ENCODE peak calls at places on chromosomes 6 and 20, in four cellular contexts. Y is GM13977, B is cardiac muscle cell, N is WTC11. Z is an unnamed sample.

GRCh38 chr6:20704325-20704724 is 170.1 kb downstream of the CDKAL1 start:
- DNase-seq in Y (no peak), B (no peak), N (no peak), Z (no peak)

GRCh38 chr6:36221674-36222073 is 25.1 kb downstream of the BRPF3 start:
- DNase-seq in Y (no peak), B (no peak), N (no peak), Z (no peak)

GRCh38 chr6:136403166-136403980 is 113.7 kb upstream of the BCLAF1 start:
- DNase-seq in Y (no peak), B (no peak), N (no peak), Z (no peak)

GRCh38 chr6:169575365-169575764 is 126.5 kb downstream of the WDR27 start:
- DNase-seq in Y (no peak), B (no peak), N (no peak), Z (no peak)

GRCh38 chr6:137883400-137883888 is 16.4 kb downstream of the TNFAIP3 start:
- DNase-seq in Y (no peak), B (no peak), N (no peak), Z (no peak)

GRCh38 chr6:125711013-125711675 is 38.3 kb upstream of the HEY2 start:
- DNase-seq in Y (no peak), B (no peak), N (no peak), Z (no peak)

GRCh38 chr6:120826253-120826652 is 508.0 kb downstream of the TBC1D32 start:
- DNase-seq in Y (no peak), B (peak), N (peak), Z (peak)

GRCh38 chr6:63636516-63636968 is 940 bp downstream of the PHF3 start:
- DNase-seq in Y (peak), B (peak), N (peak), Z (peak)

GRCh38 chr6:90169328-90169886 is 127.2 kb downstream of the BACH2 start:
- DNase-seq in Y (no peak), B (peak), N (no peak), Z (no peak)

GRCh38 chr6:123962508-123962907 is 158.8 kb downstream of the NKAIN2 start:
- DNase-seq in Y (no peak), B (peak), N (no peak), Z (no peak)

GRCh38 chr6:8005136-8005535 is 59.1 kb downstream of the BLOC1S5 start:
- DNase-seq in Y (no peak), B (no peak), N (no peak), Z (no peak)

GRCh38 chr6:3305831-3306230 is 47.1 kb downstream of the PSMG4 start:
- DNase-seq in Y (no peak), B (no peak), N (no peak), Z (no peak)

GRCh38 chr6:3892613-3893012 is 43.4 kb downstream of the FAM50B start:
- DNase-seq in Y (no peak), B (no peak), N (no peak), Z (no peak)

GRCh38 chr6:26269406-26270120 is 95.4 kb upstream of the BTN3A2 start:
- DNase-seq in Y (no peak), B (no peak), N (no peak), Z (no peak)

GRCh38 chr20:37389241-37389747 is 43.4 kb downstream of the SRC start:
- DNase-seq in Y (no peak), B (no peak), N (no peak), Z (no peak)

GRCh38 chr6:113281014-113281810 is 575.9 kb upstream of the MARCKS start:
- DNase-seq in Y (no peak), B (no peak), N (no peak), Z (no peak)

GRCh38 chr20:39800548-39800947 is 838.4 kb downstream of the DHX35 start:
- DNase-seq in Y (peak), B (no peak), N (no peak), Z (no peak)

GRCh38 chr6:88730602-88731001 is 232.8 kb downstream of the RNGTT start:
- DNase-seq in Y (no peak), B (no peak), N (peak), Z (no peak)

GRCh38 chr6:92377137-92377536 is 1042.2 kb downstream of the EPHA7 start:
- DNase-seq in Y (no peak), B (no peak), N (no peak), Z (no peak)

GRCh38 chr6:43467752-43468151 is 9.6 kb upstream of the TJAP1 start:
- DNase-seq in Y (no peak), B (no peak), N (no peak), Z (no peak)

GRCh38 chr6:135985471-135985870 is 134.0 kb downstream of the PDE7B start:
- DNase-seq in Y (no peak), B (no peak), N (no peak), Z (no peak)

GRCh38 chr20:22526512-22527012 is 57.8 kb downstream of the FOXA2 start:
- DNase-seq in Y (no peak), B (no peak), N (no peak), Z (no peak)

GRCh38 chr20:44603327-44603726 is 20.9 kb downstream of the PKIG start:
- DNase-seq in Y (no peak), B (no peak), N (peak), Z (no peak)

GRCh38 chr20:62724692-62725595 is 16.3 kb downstream of the NTSR1 start:
- DNase-seq in Y (no peak), B (no peak), N (no peak), Z (no peak)

GRCh38 chr6:144739873-144740272 is 454.7 kb downstream of the UTRN start:
- DNase-seq in Y (no peak), B (no peak), N (no peak), Z (no peak)

GRCh38 chr6:165823609-165824326 is 160.7 kb upstream of the PDE10A start:
- DNase-seq in Y (no peak), B (no peak), N (no peak), Z (no peak)

GRCh38 chr6:117206951-117207687 is 58.2 kb upstream of the VGLL2 start:
- DNase-seq in Y (no peak), B (peak), N (peak), Z (no peak)

GRCh38 chr20:59832406-59833156 is 100.9 kb downstream of the SYCP2 start:
- DNase-seq in Y (no peak), B (no peak), N (no peak), Z (no peak)

GRCh38 chr6:122307577-122307976 is 91.9 kb upstream of the HSF2 start:
- DNase-seq in Y (no peak), B (no peak), N (no peak), Z (no peak)

GRCh38 chr20:5353624-5354496 is 37.1 kb upstream of the PROKR2 start:
- DNase-seq in Y (no peak), B (no peak), N (no peak), Z (no peak)

GRCh38 chr20:57656252-57656820 is 36.1 kb upstream of the ZBP1 start:
- DNase-seq in Y (peak), B (no peak), N (peak), Z (peak)

GRCh38 chr6:149840345-149841075 is 23.6 kb downstream of the LRP11 start:
- DNase-seq in Y (peak), B (peak), N (peak), Z (peak)

GRCh38 chr20:31608256-31608980 is 3.3 kb downstream of the ID1 start:
- DNase-seq in Y (peak), B (peak), N (peak), Z (peak)

GRCh38 chr6:15457903-15458530 is 204.8 kb downstream of the DTNBP1 start:
- DNase-seq in Y (peak), B (no peak), N (no peak), Z (no peak)

DNA sequence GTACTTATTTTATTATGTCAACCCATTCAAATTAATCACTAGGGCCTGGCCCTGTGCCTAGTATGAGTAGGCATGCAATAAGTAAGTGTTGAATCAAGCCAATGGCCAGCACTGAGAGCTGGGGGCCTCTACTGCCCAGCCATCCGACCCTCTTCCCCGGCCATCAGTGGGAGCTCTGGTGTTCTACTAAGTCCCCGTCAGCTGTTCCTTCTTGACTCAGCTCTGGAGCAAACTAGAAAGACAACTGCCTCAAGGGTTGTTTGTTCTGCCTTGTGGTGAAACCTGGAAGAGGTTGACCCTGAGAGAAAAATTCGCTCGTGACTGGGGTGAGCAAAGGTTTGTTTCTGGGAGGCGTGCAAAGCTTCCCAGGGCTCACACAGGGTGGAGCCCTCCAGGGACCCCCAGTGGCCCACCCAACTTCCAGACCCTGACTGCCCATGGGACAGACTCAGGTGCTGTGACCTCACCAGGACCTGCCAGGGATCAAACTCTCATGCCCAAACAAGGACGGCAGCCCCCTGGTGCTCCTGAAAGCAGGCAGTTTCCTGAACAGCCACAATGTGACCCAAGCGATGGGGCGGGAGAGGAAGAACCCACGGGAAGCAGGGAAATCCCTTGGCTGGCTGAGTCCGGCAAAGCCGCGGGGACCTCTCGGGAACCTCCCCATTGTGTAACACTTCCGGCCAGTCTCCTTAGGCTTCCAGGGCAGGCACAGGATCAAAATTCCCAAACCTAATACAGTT is 50.4 kb downstream of the BANF2 start:
- DNase-seq in Y (no peak), B (no peak), N (no peak), Z (peak)
- TF ChIP-seq CTCF in Y (no peak), B (no peak), N (no peak), Z (no peak)

GRCh38 chr6:30396833-30397479 is 52.0 kb downstream of the RPP21 start:
- DNase-seq in Y (peak), B (peak), N (peak), Z (peak)

GRCh38 chr6:30397697-30398096 is 52.7 kb downstream of the RPP21 start:
- DNase-seq in Y (no peak), B (no peak), N (peak), Z (no peak)

GRCh38 chr6:30399390-30400058 is 54.6 kb downstream of the RPP21 start:
- DNase-seq in Y (no peak), B (no peak), N (no peak), Z (no peak)

GRCh38 chr6:30391240-30391639 is 46.3 kb downstream of the RPP21 start:
- DNase-seq in Y (no peak), B (no peak), N (no peak), Z (no peak)

GRCh38 chr6:30394139-30394538 is 49.2 kb downstream of the RPP21 start:
- DNase-seq in Y (no peak), B (no peak), N (no peak), Z (no peak)
- TF ChIP-seq CTCF in Y (no peak), B (no peak), N (no peak), Z (no peak)

DNA sequence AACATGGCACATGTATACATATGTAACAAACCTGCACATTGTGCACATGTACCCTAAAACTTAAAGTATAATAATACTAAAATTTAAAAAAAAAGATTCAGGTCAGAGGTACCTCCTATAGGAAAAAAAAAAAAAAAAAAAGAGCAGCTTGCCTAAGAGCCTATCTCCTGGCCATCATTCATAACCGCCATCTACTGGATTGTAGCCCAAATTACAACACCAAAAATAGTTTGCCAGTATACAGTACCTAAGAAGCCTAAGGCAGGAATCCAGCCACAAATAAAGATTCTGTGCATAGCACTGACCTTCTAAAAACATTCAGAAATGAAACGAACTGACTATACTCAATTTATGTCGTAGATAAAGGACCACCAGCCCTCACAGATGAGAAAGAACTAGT is 438.4 kb upstream of the ADGRB3 start:
- DNase-seq in Y (no peak), B (no peak), N (no peak), Z (no peak)
- TF ChIP-seq CTCF in Y (peak), B (no peak), N (no peak), Z (no peak)

GRCh38 chr20:35560541-35560940 is 18.7 kb downstream of the ERGIC3 start:
- DNase-seq in Y (no peak), B (no peak), N (no peak), Z (no peak)

GRCh38 chr20:35560105-35560511 is 18.2 kb downstream of the ERGIC3 start:
- DNase-seq in Y (no peak), B (no peak), N (no peak), Z (no peak)

GRCh38 chr20:35562541-35563110 is 20.7 kb downstream of the ERGIC3 start:
- DNase-seq in Y (no peak), B (no peak), N (no peak), Z (no peak)

GRCh38 chr20:35561671-35562070 is 19.8 kb downstream of the ERGIC3 start:
- DNase-seq in Y (no peak), B (no peak), N (peak), Z (no peak)

DNA sequence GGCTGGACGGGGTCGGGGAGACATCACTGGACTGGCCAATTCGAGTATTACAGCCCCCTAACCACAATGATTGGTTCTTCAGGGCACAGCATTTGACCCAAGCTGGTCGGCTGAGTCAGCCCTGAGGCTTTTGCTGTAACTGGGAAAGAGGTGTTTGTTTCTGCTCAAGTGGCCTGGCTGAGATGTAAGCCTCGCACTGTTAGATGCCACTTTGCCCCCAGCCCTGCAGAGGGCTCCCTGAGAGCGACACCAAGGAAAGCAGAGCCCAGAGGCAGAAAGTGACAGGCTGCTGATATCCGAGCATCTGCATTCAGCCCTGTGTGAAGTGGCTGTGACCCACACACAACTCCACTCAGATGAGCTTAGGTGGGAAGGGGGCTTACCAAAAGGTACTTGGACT is 19.4 kb downstream of the ERGIC3 start:
- DNase-seq in Y (no peak), B (peak), N (peak), Z (peak)
- TF ChIP-seq CTCF in Y (peak), B (peak), N (no peak), Z (no peak)

DNA sequence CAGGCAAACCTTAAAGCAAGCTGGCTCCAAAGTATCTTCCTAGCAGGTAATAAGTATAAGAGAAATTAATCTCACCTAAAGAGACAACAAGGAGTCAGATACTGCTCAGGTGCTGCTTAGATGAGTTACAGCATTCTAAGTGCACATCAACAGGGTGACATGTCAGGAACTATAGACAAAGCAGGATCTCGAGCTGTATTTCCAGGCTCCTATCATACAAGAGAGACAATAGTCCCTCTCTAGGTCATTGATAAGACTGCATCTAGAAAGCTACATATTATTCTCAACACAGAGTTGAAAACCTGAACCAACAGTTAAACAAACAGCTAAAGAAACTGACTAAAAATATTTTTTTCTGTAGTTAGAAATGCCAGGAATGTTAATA is 3.9 kb downstream of the PTPRK start:
- DNase-seq in Y (no peak), B (no peak), N (no peak), Z (no peak)
- TF ChIP-seq CTCF in Y (no peak), B (peak), N (no peak), Z (peak)